ENCODE peak calls at places on chromosome 5, in eight cellular contexts. One of them, this sample, is unnamed.

GRCh38 chr5:178793156-178793555 is 62.7 kb upstream of the ZNF354A start:
- DNase-seq in Peyer's patch: no peak
- DNase-seq in right lobe of liver: no peak
- DNase-seq in fibroblast of pulmonary artery: no peak
- DNase-seq in lower leg skin: no peak
- DNase-seq in endodermal cell: peak; percentile 91
- DNase-seq in colonic mucosa: peak; percentile 26
- DNase-seq in CD8-positive, alpha-beta T cell: no peak
- DNase-seq in this sample: no peak

GRCh38 chr5:177374211-177374610 is 10.0 kb upstream of the SLC34A1 start:
- DNase-seq in Peyer's patch: no peak
- DNase-seq in right lobe of liver: no peak
- DNase-seq in fibroblast of pulmonary artery: no peak
- DNase-seq in lower leg skin: no peak
- DNase-seq in endodermal cell: no peak
- DNase-seq in colonic mucosa: no peak
- DNase-seq in CD8-positive, alpha-beta T cell: no peak
- DNase-seq in this sample: no peak

GRCh38 chr5:179607449-179607931 is 16.0 kb downstream of the HNRNPH1 start:
- DNase-seq in Peyer's patch: no peak
- DNase-seq in right lobe of liver: no peak
- DNase-seq in fibroblast of pulmonary artery: no peak
- DNase-seq in lower leg skin: no peak
- DNase-seq in endodermal cell: peak; percentile 53
- DNase-seq in colonic mucosa: no peak
- DNase-seq in CD8-positive, alpha-beta T cell: no peak
- DNase-seq in this sample: no peak

GRCh38 chr5:126506079-126506478 is 82.9 kb downstream of the GRAMD2B start:
- DNase-seq in Peyer's patch: no peak
- DNase-seq in right lobe of liver: no peak
- DNase-seq in fibroblast of pulmonary artery: no peak
- DNase-seq in lower leg skin: no peak
- DNase-seq in endodermal cell: no peak
- DNase-seq in colonic mucosa: no peak
- DNase-seq in CD8-positive, alpha-beta T cell: no peak
- DNase-seq in this sample: no peak

GRCh38 chr5:168163966-168164365 is 127.5 kb upstream of the WWC1 start:
- DNase-seq in Peyer's patch: no peak
- DNase-seq in right lobe of liver: no peak
- DNase-seq in fibroblast of pulmonary artery: no peak
- DNase-seq in lower leg skin: no peak
- DNase-seq in endodermal cell: no peak
- DNase-seq in colonic mucosa: peak; percentile 68
- DNase-seq in CD8-positive, alpha-beta T cell: no peak
- DNase-seq in this sample: no peak

GRCh38 chr5:177142778-177143177 is 9.2 kb downstream of the NSD1 start:
- DNase-seq in Peyer's patch: no peak
- DNase-seq in right lobe of liver: no peak
- DNase-seq in fibroblast of pulmonary artery: no peak
- DNase-seq in lower leg skin: no peak
- DNase-seq in endodermal cell: no peak
- DNase-seq in colonic mucosa: no peak
- DNase-seq in CD8-positive, alpha-beta T cell: no peak
- DNase-seq in this sample: no peak

GRCh38 chr5:50684721-50685120 is 18.3 kb downstream of the PARP8 start:
- DNase-seq in Peyer's patch: no peak
- DNase-seq in right lobe of liver: no peak
- DNase-seq in fibroblast of pulmonary artery: no peak
- DNase-seq in lower leg skin: no peak
- DNase-seq in endodermal cell: no peak
- DNase-seq in colonic mucosa: no peak
- DNase-seq in CD8-positive, alpha-beta T cell: no peak
- DNase-seq in this sample: no peak

GRCh38 chr5:41966706-41967105 is 41.6 kb downstream of the FBXO4 start:
- DNase-seq in Peyer's patch: no peak
- DNase-seq in right lobe of liver: no peak
- DNase-seq in fibroblast of pulmonary artery: no peak
- DNase-seq in lower leg skin: no peak
- DNase-seq in endodermal cell: no peak
- DNase-seq in colonic mucosa: no peak
- DNase-seq in CD8-positive, alpha-beta T cell: no peak
- DNase-seq in this sample: no peak

GRCh38 chr5:177458912-177459350 is 12.3 kb downstream of the PRR7 start:
- DNase-seq in Peyer's patch: no peak
- DNase-seq in right lobe of liver: no peak
- DNase-seq in fibroblast of pulmonary artery: no peak
- DNase-seq in lower leg skin: no peak
- DNase-seq in endodermal cell: peak; percentile 74
- DNase-seq in colonic mucosa: no peak
- DNase-seq in CD8-positive, alpha-beta T cell: no peak
- DNase-seq in this sample: no peak

GRCh38 chr5:88384901-88385300 is 116.3 kb upstream of the TMEM161B start:
- DNase-seq in Peyer's patch: no peak
- DNase-seq in right lobe of liver: no peak
- DNase-seq in fibroblast of pulmonary artery: no peak
- DNase-seq in lower leg skin: no peak
- DNase-seq in endodermal cell: no peak
- DNase-seq in colonic mucosa: no peak
- DNase-seq in CD8-positive, alpha-beta T cell: no peak
- DNase-seq in this sample: no peak

GRCh38 chr5:56279979-56280378 is 46.8 kb upstream of the ANKRD55 start:
- DNase-seq in Peyer's patch: no peak
- DNase-seq in right lobe of liver: no peak
- DNase-seq in fibroblast of pulmonary artery: peak; percentile 89
- DNase-seq in lower leg skin: no peak
- DNase-seq in endodermal cell: no peak
- DNase-seq in colonic mucosa: no peak
- DNase-seq in CD8-positive, alpha-beta T cell: no peak
- DNase-seq in this sample: no peak

GRCh38 chr5:136032564-136032963 is 3.8 kb downstream of the TGFBI start:
- DNase-seq in Peyer's patch: peak; percentile 44
- DNase-seq in right lobe of liver: no peak
- DNase-seq in fibroblast of pulmonary artery: peak; percentile 85
- DNase-seq in lower leg skin: no peak
- DNase-seq in endodermal cell: peak; percentile 41
- DNase-seq in colonic mucosa: no peak
- DNase-seq in CD8-positive, alpha-beta T cell: no peak
- DNase-seq in this sample: no peak

GRCh38 chr5:151288180-151288579 is 15.4 kb downstream of the SLC36A3 start:
- DNase-seq in Peyer's patch: no peak
- DNase-seq in right lobe of liver: no peak
- DNase-seq in fibroblast of pulmonary artery: no peak
- DNase-seq in lower leg skin: no peak
- DNase-seq in endodermal cell: peak; percentile 67
- DNase-seq in colonic mucosa: no peak
- DNase-seq in CD8-positive, alpha-beta T cell: no peak
- DNase-seq in this sample: no peak

GRCh38 chr5:39198080-39198479 is 21.3 kb downstream of the FYB1 start:
- DNase-seq in Peyer's patch: no peak
- DNase-seq in right lobe of liver: no peak
- DNase-seq in fibroblast of pulmonary artery: no peak
- DNase-seq in lower leg skin: no peak
- DNase-seq in endodermal cell: no peak
- DNase-seq in colonic mucosa: no peak
- DNase-seq in CD8-positive, alpha-beta T cell: no peak
- DNase-seq in this sample: no peak

GRCh38 chr5:127824126-127824525 is 120.9 kb downstream of the CCDC192 start:
- DNase-seq in Peyer's patch: no peak
- DNase-seq in right lobe of liver: no peak
- DNase-seq in fibroblast of pulmonary artery: peak; percentile 44
- DNase-seq in lower leg skin: no peak
- DNase-seq in endodermal cell: no peak
- DNase-seq in colonic mucosa: no peak
- DNase-seq in CD8-positive, alpha-beta T cell: no peak
- DNase-seq in this sample: no peak

GRCh38 chr5:1167361-1167727 is 34.1 kb upstream of the SLC6A19 start:
- DNase-seq in Peyer's patch: no peak
- DNase-seq in right lobe of liver: no peak
- DNase-seq in fibroblast of pulmonary artery: no peak
- DNase-seq in lower leg skin: no peak
- DNase-seq in endodermal cell: no peak
- DNase-seq in colonic mucosa: no peak
- DNase-seq in CD8-positive, alpha-beta T cell: no peak
- DNase-seq in this sample: peak; percentile 10

GRCh38 chr5:36629729-36630128 is 23.3 kb downstream of the SLC1A3 start:
- DNase-seq in Peyer's patch: no peak
- DNase-seq in right lobe of liver: no peak
- DNase-seq in fibroblast of pulmonary artery: no peak
- DNase-seq in lower leg skin: no peak
- DNase-seq in endodermal cell: no peak
- DNase-seq in colonic mucosa: no peak
- DNase-seq in CD8-positive, alpha-beta T cell: no peak
- DNase-seq in this sample: no peak

GRCh38 chr5:37889612-37890317 is 49.9 kb upstream of the GDNF start:
- DNase-seq in Peyer's patch: no peak
- DNase-seq in right lobe of liver: no peak
- DNase-seq in fibroblast of pulmonary artery: no peak
- DNase-seq in lower leg skin: no peak
- DNase-seq in endodermal cell: no peak
- DNase-seq in colonic mucosa: no peak
- DNase-seq in CD8-positive, alpha-beta T cell: no peak
- DNase-seq in this sample: no peak

GRCh38 chr5:132754947-132755346 is 7.7 kb downstream of the CCNI2 start:
- DNase-seq in Peyer's patch: no peak
- DNase-seq in right lobe of liver: no peak
- DNase-seq in fibroblast of pulmonary artery: peak; percentile 50
- DNase-seq in lower leg skin: no peak
- DNase-seq in endodermal cell: peak; percentile 64
- DNase-seq in colonic mucosa: no peak
- DNase-seq in CD8-positive, alpha-beta T cell: no peak
- DNase-seq in this sample: no peak
- TF ChIP-seq CTCF in Peyer's patch: no peak
- TF ChIP-seq CTCF in right lobe of liver: no peak
- TF ChIP-seq CTCF in fibroblast of pulmonary artery: peak; percentile 28
- TF ChIP-seq CTCF in lower leg skin: no peak
- TF ChIP-seq CTCF in endodermal cell: peak; percentile 51
- TF ChIP-seq CTCF in colonic mucosa: no peak
- TF ChIP-seq CTCF in CD8-positive, alpha-beta T cell: no peak
- TF ChIP-seq CTCF in this sample: peak; percentile 11

GRCh38 chr5:32331927-32332274 is 19.2 kb upstream of the MTMR12 start:
- DNase-seq in Peyer's patch: no peak
- DNase-seq in right lobe of liver: no peak
- DNase-seq in fibroblast of pulmonary artery: no peak
- DNase-seq in lower leg skin: no peak
- DNase-seq in endodermal cell: no peak
- DNase-seq in colonic mucosa: no peak
- DNase-seq in CD8-positive, alpha-beta T cell: no peak
- DNase-seq in this sample: no peak

GRCh38 chr5:32332361-32332760 is 19.6 kb upstream of the MTMR12 start:
- DNase-seq in Peyer's patch: no peak
- DNase-seq in right lobe of liver: no peak
- DNase-seq in fibroblast of pulmonary artery: no peak
- DNase-seq in lower leg skin: no peak
- DNase-seq in endodermal cell: no peak
- DNase-seq in colonic mucosa: no peak
- DNase-seq in CD8-positive, alpha-beta T cell: no peak
- DNase-seq in this sample: no peak

GRCh38 chr5:32330126-32330971 is 17.6 kb upstream of the MTMR12 start:
- DNase-seq in Peyer's patch: no peak
- DNase-seq in right lobe of liver: no peak
- DNase-seq in fibroblast of pulmonary artery: no peak
- DNase-seq in lower leg skin: peak; percentile 48
- DNase-seq in endodermal cell: no peak
- DNase-seq in colonic mucosa: peak; percentile 42
- DNase-seq in CD8-positive, alpha-beta T cell: no peak
- DNase-seq in this sample: no peak

GRCh38 chr5:32332971-32333370 is 20.2 kb upstream of the MTMR12 start:
- DNase-seq in Peyer's patch: no peak
- DNase-seq in right lobe of liver: no peak
- DNase-seq in fibroblast of pulmonary artery: no peak
- DNase-seq in lower leg skin: no peak
- DNase-seq in endodermal cell: no peak
- DNase-seq in colonic mucosa: peak; percentile 41
- DNase-seq in CD8-positive, alpha-beta T cell: no peak
- DNase-seq in this sample: no peak

DNA sequence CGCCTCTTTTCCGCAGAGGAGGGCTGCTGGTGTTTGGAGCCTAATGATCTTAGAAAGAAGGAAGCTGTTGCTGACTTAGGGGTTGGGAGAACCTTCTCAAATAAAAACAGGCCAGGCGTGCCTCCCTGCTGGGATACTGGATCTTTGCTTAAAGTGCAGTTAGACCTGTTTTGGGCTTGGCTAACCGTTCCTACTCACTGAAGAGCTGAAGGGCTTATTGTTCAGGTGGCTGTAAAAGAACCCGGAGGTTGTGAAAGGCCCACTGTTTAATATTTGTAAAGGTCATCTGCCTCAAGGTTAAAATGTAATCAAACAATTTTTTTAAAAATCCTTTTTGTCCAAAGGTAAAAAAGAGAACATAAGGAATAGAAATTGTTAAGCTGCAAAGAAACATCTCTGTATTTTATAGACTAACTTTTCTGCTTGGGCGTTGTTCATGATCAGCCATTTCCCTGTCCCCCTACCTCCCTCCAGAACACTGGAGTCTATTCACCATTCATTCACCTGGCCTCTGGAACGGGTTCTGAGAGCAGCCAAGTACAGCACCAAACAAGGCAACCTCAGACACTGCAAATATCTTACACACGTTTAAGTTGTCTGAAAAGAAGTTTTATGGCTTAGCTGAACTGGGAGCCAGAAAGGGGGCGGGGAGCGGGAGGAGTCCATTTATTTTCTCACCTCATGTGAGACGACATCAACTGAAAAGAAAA is 18.6 kb upstream of the MTMR12 start:
- DNase-seq in Peyer's patch: no peak
- DNase-seq in right lobe of liver: no peak
- DNase-seq in fibroblast of pulmonary artery: no peak
- DNase-seq in lower leg skin: no peak
- DNase-seq in endodermal cell: no peak
- DNase-seq in colonic mucosa: peak; percentile 81
- DNase-seq in CD8-positive, alpha-beta T cell: no peak
- DNase-seq in this sample: no peak
- H3K4me3 ChIP-seq in Peyer's patch: no peak overlapping the region
- H3K4me3 ChIP-seq in right lobe of liver: no peak overlapping the region
- H3K4me3 ChIP-seq in fibroblast of pulmonary artery: no peak overlapping the region
- H3K4me3 ChIP-seq in lower leg skin: no peak overlapping the region
- H3K4me3 ChIP-seq in endodermal cell: no peak overlapping the region
- H3K4me3 ChIP-seq in colonic mucosa: no peak overlapping the region
- H3K4me3 ChIP-seq in CD8-positive, alpha-beta T cell: no peak overlapping the region
- H3K4me3 ChIP-seq in this sample: no peak overlapping the region

DNA sequence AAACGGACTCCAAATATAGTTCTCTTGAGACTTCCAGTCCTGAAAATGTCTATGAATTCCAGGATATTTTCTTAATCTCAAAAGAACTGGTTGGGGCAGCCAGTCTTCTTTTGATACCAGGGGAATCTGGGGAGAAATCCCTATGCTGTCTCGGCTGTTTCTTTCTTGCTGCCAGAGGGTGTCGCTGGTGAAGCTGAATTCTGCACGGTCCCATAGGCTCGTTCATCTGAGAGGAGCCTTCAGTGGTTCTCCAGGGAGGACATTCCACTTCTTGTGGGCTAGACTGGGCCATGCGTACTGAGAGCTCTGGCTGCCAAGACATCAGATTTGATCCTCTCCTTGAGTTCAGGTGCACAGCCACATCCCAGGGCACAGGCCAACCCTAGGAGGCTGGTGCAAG is 155.0 kb upstream of the CLINT1 start:
- DNase-seq in Peyer's patch: peak; percentile 50
- DNase-seq in right lobe of liver: no peak
- DNase-seq in fibroblast of pulmonary artery: peak; percentile 14
- DNase-seq in lower leg skin: no peak
- DNase-seq in endodermal cell: peak; percentile 88
- DNase-seq in colonic mucosa: no peak
- DNase-seq in CD8-positive, alpha-beta T cell: no peak
- DNase-seq in this sample: no peak
- TF ChIP-seq CTCF in Peyer's patch: no peak
- TF ChIP-seq CTCF in right lobe of liver: peak; percentile 55
- TF ChIP-seq CTCF in fibroblast of pulmonary artery: peak; percentile 20
- TF ChIP-seq CTCF in lower leg skin: no peak
- TF ChIP-seq CTCF in endodermal cell: peak; percentile 81
- TF ChIP-seq CTCF in colonic mucosa: peak; percentile 35
- TF ChIP-seq CTCF in CD8-positive, alpha-beta T cell: no peak
- TF ChIP-seq CTCF in this sample: peak; percentile 32

GRCh38 chr5:154850255-154851062 is at the start of gene FAXDC2:
- DNase-seq in Peyer's patch: peak; percentile 68
- DNase-seq in right lobe of liver: peak; percentile 82
- DNase-seq in fibroblast of pulmonary artery: peak; percentile 91
- DNase-seq in lower leg skin: peak; percentile 86
- DNase-seq in endodermal cell: peak; percentile 88
- DNase-seq in colonic mucosa: peak; percentile 60
- DNase-seq in CD8-positive, alpha-beta T cell: no peak
- DNase-seq in this sample: peak; percentile 74
- H3K4me3 ChIP-seq in Peyer's patch: peak within 1 kb of the TSS; percentile 49
- H3K4me3 ChIP-seq in right lobe of liver: peak within 1 kb of the TSS; percentile 51
- H3K4me3 ChIP-seq in fibroblast of pulmonary artery: peak within 1 kb of the TSS; percentile 75
- H3K4me3 ChIP-seq in lower leg skin: peak within 1 kb of the TSS; percentile 41
- H3K4me3 ChIP-seq in endodermal cell: peak within 1 kb of the TSS; percentile 82
- H3K4me3 ChIP-seq in colonic mucosa: peak within 1 kb of the TSS; percentile 32
- H3K4me3 ChIP-seq in CD8-positive, alpha-beta T cell: no peak within 1 kb of the TSS
- H3K4me3 ChIP-seq in this sample: peak within 1 kb of the TSS; percentile 72

This sample was measured in lower lobe of right lung.